ENCODE peak calls at places on chromosomes 12 and 14, in ten cellular contexts. U is pancreas; T is effector memory CD4-positive, alpha-beta T cell; F is WERI-Rb-1; I is A549; Z is CD8-positive, alpha-beta T cell; H is Peyer's patch; B is uterus; K is ovary; C is cardiac muscle cell. M is an unnamed sample.
A peak's percentile ranks its signal among the peaks of the same experiment; 100 is the strongest.

GRCh38 chr14:42855159-42855558 is 1248.5 kb downstream of the LRFN5 start:
- DNase-seq in H (no peak), Z (no peak), C (no peak), B (no peak), I (no peak), U (no peak), F (no peak), K (no peak), T (no peak), M (no peak)

GRCh38 chr12:64611430-64612286 is 1.4 kb downstream of the RASSF3 start:
- DNase-seq in U (peak; percentile 34), I (no peak), Z (peak; percentile 57), T (no peak), H (peak; percentile 58), K (peak; percentile 57), F (no peak), B (peak; percentile 50), C (peak; percentile 42), M (peak; percentile 43)

GRCh38 chr12:86137936-86138335 is 118.3 kb downstream of the MGAT4C start:
- DNase-seq in Z (no peak), F (no peak), B (no peak), T (no peak), I (peak; percentile 36), U (no peak), K (no peak), C (no peak), H (no peak), M (no peak)

GRCh38 chr12:1719139-1719538 is 28.3 kb downstream of the ADIPOR2 start:
- DNase-seq in Z (no peak), C (no peak), B (no peak), H (no peak), K (no peak), F (no peak), U (no peak), T (no peak), I (no peak), M (no peak)

GRCh38 chr12:107660861-107661415 is 24.7 kb upstream of the PWP1 start:
- DNase-seq in U (no peak), K (no peak), I (no peak), C (no peak), B (no peak), H (no peak), F (no peak), Z (no peak), T (no peak), M (no peak)

GRCh38 chr12:124328116-124328515 is 33.2 kb downstream of the RFLNA start:
- DNase-seq in C (no peak), H (no peak), K (no peak), B (no peak), U (no peak), T (no peak), Z (no peak), I (no peak), F (peak; percentile 85), M (no peak)

GRCh38 chr14:100440758-100441203 is 117.6 kb downstream of the SLC25A47 start:
- DNase-seq in B (no peak), H (no peak), Z (no peak), K (no peak), C (no peak), T (no peak), F (no peak), U (no peak), I (no peak), M (no peak)

GRCh38 chr12:50690923-50691322 is 73.0 kb upstream of the ATF1 start:
- DNase-seq in Z (no peak), T (no peak), U (peak; percentile 37), K (no peak), H (no peak), C (no peak), F (no peak), B (no peak), I (no peak), M (no peak)

GRCh38 chr12:117114784-117115183 is 15.6 kb upstream of the TESC start:
- DNase-seq in H (no peak), U (peak; percentile 87), C (no peak), T (no peak), I (no peak), F (no peak), K (no peak), Z (no peak), B (no peak), M (no peak)

GRCh38 chr14:68807987-68808386 is 15.1 kb upstream of the ZFP36L1 start:
- DNase-seq in C (no peak), U (peak; percentile 8), I (no peak), K (no peak), F (no peak), H (peak; percentile 34), B (peak; percentile 20), Z (no peak), T (no peak), M (no peak)

GRCh38 chr12:39772708-39773665 is 153.4 kb upstream of the ABCD2 start:
- DNase-seq in Z (no peak), U (no peak), T (no peak), B (no peak), K (no peak), H (no peak), I (no peak), C (no peak), F (no peak), M (no peak)

GRCh38 chr12:13425766-13426165 is 229.2 kb downstream of the EMP1 start:
- DNase-seq in B (no peak), T (no peak), K (no peak), I (peak; percentile 19), F (no peak), Z (no peak), C (no peak), H (no peak), U (no peak), M (no peak)

GRCh38 chr12:125357561-125357960 is 292.3 kb downstream of the AACS start:
- DNase-seq in B (no peak), F (no peak), H (no peak), T (no peak), I (no peak), U (no peak), C (no peak), K (no peak), Z (no peak), M (no peak)

GRCh38 chr14:94897092-94897491 is 127.2 kb upstream of the GSC start:
- DNase-seq in H (no peak), K (no peak), C (no peak), I (no peak), T (no peak), B (no peak), U (no peak), F (no peak), Z (no peak), M (no peak)

GRCh38 chr14:22981090-22982012 is 1.0 kb downstream of the AJUBA start:
- DNase-seq in U (no peak), I (peak; percentile 52), B (no peak), T (no peak), K (peak; percentile 43), H (no peak), F (no peak), Z (no peak), C (peak; percentile 41), M (no peak)

GRCh38 chr12:17976202-17976601 is 113.8 kb downstream of the RERGL start:
- DNase-seq in U (no peak), Z (no peak), T (no peak), F (peak; percentile 24), I (peak; percentile 24), K (no peak), C (peak; percentile 31), H (no peak), B (no peak), M (no peak)

GRCh38 chr12:51631591-51631990 is 40.6 kb downstream of the SCN8A start:
- DNase-seq in B (no peak), Z (no peak), T (no peak), H (no peak), I (peak; percentile 53), F (no peak), U (no peak), C (no peak), K (no peak), M (no peak)

GRCh38 chr14:64707661-64708060 is 3.4 kb downstream of the PLEKHG3 start:
- DNase-seq in U (no peak), T (no peak), I (peak; percentile 61), H (no peak), C (no peak), F (no peak), K (no peak), Z (no peak), B (no peak), M (no peak)

GRCh38 chr14:26319139-26319864 is 278.5 kb downstream of the NOVA1 start:
- DNase-seq in C (no peak), U (no peak), I (no peak), B (no peak), T (no peak), F (no peak), H (no peak), Z (no peak), K (no peak), M (no peak)
- H3K9me3 ChIP-seq in C (no peaks in the 10 kb centered on the region), U (no peaks in the 10 kb centered on the region), I (no peaks in the 10 kb centered on the region), B (no peaks in the 10 kb centered on the region), T (no peaks in the 10 kb centered on the region), F (no peaks in the 10 kb centered on the region), H (no peaks in the 10 kb centered on the region), Z (no peaks in the 10 kb centered on the region), K (no peaks in the 10 kb centered on the region), M (no peaks in the 10 kb centered on the region)

GRCh38 chr12:3224530-3224903 is 147.3 kb downstream of the TSPAN9 start:
- DNase-seq in Z (no peak), I (no peak), B (no peak), C (no peak), U (no peak), T (no peak), H (no peak), K (no peak), F (peak; percentile 68), M (no peak)
- H3K27ac ChIP-seq in Z (no peak overlapping the region), I (no peak overlapping the region), B (no peak overlapping the region), C (peak overlapping the region; percentile 69), U (no peak overlapping the region), T (no peak overlapping the region), H (no peak overlapping the region), K (no peak overlapping the region), F (peak overlapping the region; percentile 88), M (no peak overlapping the region)

GRCh38 chr12:131353826-131354225 is 357.1 kb upstream of the SFSWAP start:
- DNase-seq in K (no peak), I (no peak), H (no peak), T (no peak), B (no peak), C (no peak), F (no peak), Z (no peak), U (no peak), M (no peak)
- H3K9me3 ChIP-seq in K (no peaks in the 10 kb centered on the region), I (no peaks in the 10 kb centered on the region), H (no peaks in the 10 kb centered on the region), T (no peaks in the 10 kb centered on the region), B (no peaks in the 10 kb centered on the region), C (no peaks in the 10 kb centered on the region), F (no peaks in the 10 kb centered on the region), Z (no peaks in the 10 kb centered on the region), U (no peaks in the 10 kb centered on the region), M (peaks cover 3% of the 10 kb centered on the region)

GRCh38 chr14:61678966-61679365 is 16.3 kb upstream of the HIF1A start:
- DNase-seq in F (no peak), T (no peak), H (no peak), Z (no peak), C (peak; percentile 42), I (no peak), B (no peak), U (no peak), K (no peak), M (no peak)
- H3K27ac ChIP-seq in F (no peak overlapping the region), T (no peak overlapping the region), H (no peak overlapping the region), Z (no peak overlapping the region), C (peak overlapping the region; percentile 1), I (peak overlapping the region; percentile 15), B (no peak overlapping the region), U (no peak overlapping the region), K (no peak overlapping the region), M (no peak overlapping the region)

M was measured in lung.